ENCODE peak calls at places on chromosome 3, in seven cellular contexts. W is breast epithelium, C is stomach, D is vagina, Y is HepG2, E is transverse colon, T is GM12892. Q is an unnamed sample.

GRCh38 chr3:46089237-46090011 is 62.1 kb upstream of the XCR1 start:
- DNase-seq in D (peak), Y (no peak), W (no peak), E (peak), C (peak), T (no peak), Q (peak)

GRCh38 chr3:107674371-107674770 is 151.6 kb downstream of the BBX start:
- DNase-seq in C (no peak), W (no peak), Y (no peak), E (no peak), D (no peak), T (no peak), Q (no peak)

GRCh38 chr3:47825590-47825989 is 22.7 kb downstream of the DHX30 start:
- DNase-seq in E (no peak), T (no peak), D (no peak), W (no peak), C (no peak), Y (no peak), Q (no peak)

GRCh38 chr3:12758025-12758830 is 831 bp downstream of the TMEM40 start:
- DNase-seq in D (no peak), W (peak), C (peak), E (no peak), T (peak), Y (no peak), Q (peak)

GRCh38 chr3:114687157-114687556 is 393.3 kb downstream of the TIGIT start:
- DNase-seq in T (no peak), W (no peak), C (no peak), D (no peak), Y (no peak), E (no peak), Q (no peak)

GRCh38 chr3:54649551-54649950 is 278.3 kb downstream of the LRTM1 start:
- DNase-seq in T (no peak), C (no peak), W (no peak), Y (no peak), D (no peak), E (no peak), Q (no peak)

GRCh38 chr3:148880681-148881080 is 15.6 kb downstream of the CPA3 start:
- DNase-seq in D (no peak), C (no peak), T (no peak), E (no peak), W (no peak), Y (peak), Q (no peak)

GRCh38 chr3:104908761-104909160 is 457.9 kb upstream of the ALCAM start:
- DNase-seq in W (no peak), Y (no peak), E (no peak), D (no peak), C (no peak), T (no peak), Q (no peak)

GRCh38 chr3:84959470-84960380 is 936 bp downstream of the CADM2 start:
- DNase-seq in W (no peak), D (no peak), E (no peak), C (no peak), Y (no peak), T (no peak), Q (no peak)

GRCh38 chr3:142447308-142447851 is 457 bp downstream of the XRN1 start:
- DNase-seq in E (peak), Y (peak), C (peak), T (no peak), D (no peak), W (peak), Q (peak)

GRCh38 chr3:195041871-195042740 is 228.9 kb downstream of the XXYLT1 start:
- DNase-seq in D (no peak), C (peak), W (no peak), T (no peak), E (no peak), Y (no peak), Q (no peak)

GRCh38 chr3:15634671-15635661 is 33.4 kb downstream of the BTD start:
- DNase-seq in T (no peak), D (no peak), W (no peak), E (peak), Y (no peak), C (no peak), Q (peak)

GRCh38 chr3:135103913-135104312 is 308.9 kb downstream of the EPHB1 start:
- DNase-seq in W (no peak), E (no peak), Y (no peak), T (no peak), D (no peak), C (no peak), Q (peak)

GRCh38 chr3:46987485-46988401 is 8.3 kb downstream of the NBEAL2 start:
- DNase-seq in C (peak), W (no peak), E (peak), Y (no peak), T (peak), D (no peak), Q (no peak)

GRCh38 chr3:183490653-183491052 is 62.2 kb upstream of the MCF2L2 start:
- DNase-seq in D (no peak), E (peak), T (no peak), C (peak), W (peak), Y (peak), Q (no peak)

GRCh38 chr3:183493296-183494045 is 62.0 kb downstream of the KLHL6 start:
- DNase-seq in D (no peak), Y (no peak), C (no peak), W (no peak), E (no peak), T (no peak), Q (no peak)

GRCh38 chr3:139353920-139354556 is 10.2 kb downstream of the MRPS22 start:
- DNase-seq in T (no peak), Y (peak), E (no peak), C (no peak), W (no peak), D (no peak), Q (no peak)

GRCh38 chr3:22490747-22491146 is 712.4 kb upstream of the UBE2E2 start:
- DNase-seq in Y (no peak), D (no peak), W (no peak), E (no peak), C (no peak), T (no peak), Q (no peak)

GRCh38 chr3:140933552-140933951 is 8.1 kb upstream of the SLC25A36 start:
- DNase-seq in W (no peak), C (no peak), D (no peak), T (no peak), Y (peak), E (no peak), Q (no peak)

GRCh38 chr3:4988815-4989648 is 9.8 kb downstream of the BHLHE40 start:
- DNase-seq in W (peak), D (no peak), E (peak), Y (no peak), C (no peak), T (no peak), Q (peak)

GRCh38 chr3:30084971-30085403 is 521.4 kb upstream of the TGFBR2 start:
- DNase-seq in Y (no peak), T (no peak), D (no peak), E (no peak), C (no peak), W (no peak), Q (no peak)

GRCh38 chr3:153658151-153658550 is 463.0 kb upstream of the ARHGEF26 start:
- DNase-seq in T (no peak), C (no peak), E (no peak), D (no peak), W (no peak), Y (no peak), Q (no peak)
- TF ChIP-seq POLR2AphosphoS5 in T (no peak), C (no peak), E (no peak), D (no peak), W (no peak), Y (no peak), Q (no peak)

DNA sequence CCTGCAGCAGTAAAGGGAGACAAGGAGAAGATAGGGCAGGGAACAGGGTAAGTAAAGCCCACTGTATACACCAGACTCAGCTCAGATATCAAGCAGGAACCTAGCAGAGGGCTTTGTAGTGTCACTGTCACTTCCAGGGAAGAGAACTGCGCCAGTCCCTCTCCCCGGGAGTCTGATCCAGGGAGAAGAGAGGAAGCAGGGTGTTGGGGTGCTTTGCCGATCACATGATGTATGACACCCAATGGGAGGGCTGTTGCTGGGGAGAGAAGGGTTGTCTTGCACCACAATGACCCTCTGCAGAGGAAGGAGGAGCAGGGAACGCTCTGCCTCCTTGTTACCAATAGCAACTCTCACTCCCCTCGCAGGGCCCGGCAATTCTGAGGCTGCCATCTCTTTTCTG is 147.2 kb upstream of the SLC2A2 start:
- DNase-seq in C (no peak), E (no peak), Y (no peak), W (no peak), T (no peak), D (no peak), Q (peak)
- TF ChIP-seq POLR2A in C (no peak), E (no peak), Y (no peak), W (no peak), T (no peak), D (no peak), Q (no peak)

GRCh38 chr3:156825795-156826143 is 384 bp upstream of the LEKR1 start:
- DNase-seq in C (no peak), D (no peak), T (no peak), W (no peak), Y (no peak), E (no peak), Q (no peak)
- TF ChIP-seq POLR2AphosphoS5 in C (no peak), D (no peak), T (no peak), W (no peak), Y (no peak), E (no peak), Q (no peak)

DNA sequence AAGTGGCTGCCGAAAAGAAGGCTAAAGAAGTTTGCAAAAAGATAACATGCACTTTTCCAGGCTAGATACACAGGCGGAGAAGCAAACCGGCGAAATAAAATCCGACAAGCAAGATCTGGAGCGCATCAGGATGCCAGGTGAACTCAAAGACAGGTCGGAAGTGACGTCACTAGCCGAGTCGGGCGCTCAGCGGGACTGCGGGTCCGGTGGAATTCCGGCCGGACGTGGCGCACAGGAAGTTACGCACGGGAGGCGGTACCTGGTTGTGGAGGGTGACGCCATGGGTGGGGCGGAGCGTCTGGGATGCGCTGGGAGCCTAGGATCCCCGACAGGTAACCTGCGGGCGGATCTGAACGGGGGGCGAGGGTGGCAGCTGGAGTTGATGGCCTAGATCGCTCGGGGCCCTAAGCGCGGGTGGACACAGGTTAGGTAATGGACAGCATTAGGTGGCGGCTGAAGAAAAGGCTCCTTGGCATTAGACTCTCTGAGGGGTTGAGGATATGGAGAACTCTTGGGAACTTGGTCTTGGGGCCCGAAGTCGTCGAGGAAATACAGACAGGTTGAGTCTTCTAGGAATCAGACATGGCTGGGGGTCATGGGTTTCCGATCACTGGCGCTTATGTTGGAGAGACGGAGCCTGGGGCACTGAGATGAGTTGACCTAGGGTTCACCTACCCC is 29.0 kb upstream of the EHHADH start:
- DNase-seq in T (peak), D (peak), Y (peak), C (peak), E (peak), W (peak), Q (peak)
- TF ChIP-seq POLR2A in T (peak), D (no peak), Y (peak), C (no peak), E (peak), W (no peak), Q (peak)

GRCh38 chr3:98902341-98902740 is 846 bp upstream of the DCBLD2 start:
- DNase-seq in W (no peak), C (no peak), Y (no peak), E (no peak), T (no peak), D (no peak), Q (no peak)

GRCh38 chr3:98903099-98903498 is 1.6 kb upstream of the DCBLD2 start:
- DNase-seq in Y (no peak), T (no peak), C (no peak), E (no peak), D (no peak), W (no peak), Q (no peak)

GRCh38 chr3:98900265-98901031 is 1.0 kb downstream of the DCBLD2 start:
- DNase-seq in T (no peak), Y (no peak), D (no peak), C (no peak), E (no peak), W (no peak), Q (no peak)

GRCh38 chr3:98901465-98902174 is at the start of gene DCBLD2:
- DNase-seq in W (peak), E (peak), Y (peak), C (peak), D (peak), T (peak), Q (peak)

GRCh38 chr3:98901032-98901464 is 447 bp downstream of the DCBLD2 start:
- DNase-seq in D (no peak), T (no peak), W (peak), Y (peak), E (peak), C (peak), Q (peak)
- TF ChIP-seq POLR2AphosphoS5 in D (no peak), T (no peak), W (no peak), Y (no peak), E (no peak), C (no peak), Q (no peak)

GRCh38 chr3:128878556-128879124 is 780 bp upstream of the ACAD9 start:
- DNase-seq in E (peak), W (no peak), D (no peak), T (no peak), Y (peak), C (no peak), Q (peak)
- TF ChIP-seq POLR2A in E (no peak), W (no peak), D (no peak), T (no peak), Y (no peak), C (no peak), Q (no peak)

GRCh38 chr3:51967384-51968174 is at the start of gene PCBP4:
- DNase-seq in E (peak), W (peak), C (peak), T (no peak), D (no peak), Y (peak), Q (peak)
- TF ChIP-seq POLR2AphosphoS5 in E (peak), W (peak), C (peak), T (no peak), D (peak), Y (no peak), Q (peak)

DNA sequence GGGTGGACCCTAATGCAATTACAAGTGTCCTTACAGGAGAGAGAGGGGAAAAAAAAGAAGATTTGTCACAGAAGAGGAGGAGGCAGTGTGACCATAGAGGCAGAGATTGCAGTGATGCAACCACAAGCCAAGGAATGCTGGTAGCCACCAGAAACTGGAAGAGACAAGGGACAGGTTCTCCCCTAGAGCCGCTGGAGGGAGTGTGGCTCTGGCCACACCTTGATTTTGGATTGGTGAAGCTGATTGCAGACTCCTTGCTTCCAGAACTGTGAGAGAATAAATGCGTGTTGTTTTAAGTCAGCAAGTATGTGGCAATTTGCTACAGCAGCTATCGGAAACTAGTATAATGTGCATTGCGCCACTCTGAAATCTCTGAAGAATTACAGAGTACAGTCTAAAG is 110.1 kb downstream of the SRGAP3 start:
- DNase-seq in Y (no peak), T (no peak), C (no peak), E (no peak), D (no peak), W (no peak), Q (no peak)
- TF ChIP-seq POLR2A in Y (no peak), T (no peak), C (no peak), E (no peak), D (no peak), W (no peak), Q (no peak)

GRCh38 chr3:177838951-177839350 is 641.7 kb upstream of the TBL1XR1 start:
- DNase-seq in E (no peak), T (no peak), W (no peak), Y (no peak), C (no peak), D (no peak), Q (no peak)

GRCh38 chr3:177835008-177835407 is 637.7 kb upstream of the TBL1XR1 start:
- DNase-seq in D (no peak), E (no peak), T (no peak), C (no peak), Y (no peak), W (no peak), Q (no peak)

GRCh38 chr3:177835917-177836316 is 638.6 kb upstream of the TBL1XR1 start:
- DNase-seq in D (no peak), Y (no peak), E (no peak), T (no peak), C (no peak), W (no peak), Q (no peak)

GRCh38 chr3:177833392-177833791 is 636.1 kb upstream of the TBL1XR1 start:
- DNase-seq in C (no peak), T (no peak), W (no peak), E (no peak), D (no peak), Y (no peak), Q (no peak)

GRCh38 chr3:177836671-177837070 is 639.4 kb upstream of the TBL1XR1 start:
- DNase-seq in D (no peak), Y (no peak), T (no peak), W (no peak), E (no peak), C (no peak), Q (no peak)
- TF ChIP-seq POLR2AphosphoS5 in D (no peak), Y (no peak), T (no peak), W (no peak), E (peak), C (no peak), Q (peak)

Q was measured in sigmoid colon.